ENCODE peak calls at places on chromosomes 6 and 20, in five cellular contexts. J is stromal cell of bone marrow; W is left kidney; C is neural crest cell; E is activated CD8-positive, alpha-beta memory T cell treated with anti-CD3 and anti-CD28 coated beads for 48 hours. U is an unnamed sample.

GRCh38 chr20:50446351-50447101 is 63.7 kb upstream of the PTPN1 start:
- DNase-seq in J (no peak), W (no peak), C (no peak), E (no peak), U (no peak)

GRCh38 chr20:5550738-5551529 is 199.3 kb upstream of the SHLD1 start:
- DNase-seq in J (no peak), W (peak; percentile 88), C (no peak), E (no peak), U (no peak)

GRCh38 chr6:5622276-5623005 is 361.1 kb downstream of the FARS2 start:
- DNase-seq in J (no peak), W (no peak), C (no peak), E (no peak), U (no peak)

GRCh38 chr20:33656783-33657703 is 5.1 kb upstream of the C20orf144 start:
- DNase-seq in J (no peak), W (no peak), C (no peak), E (no peak), U (no peak)

GRCh38 chr20:9235518-9235917 is 166.6 kb downstream of the PLCB4 start:
- DNase-seq in J (no peak), W (no peak), C (no peak), E (no peak), U (no peak)

GRCh38 chr20:35603695-35604443 is 11.8 kb upstream of the SPAG4 start:
- DNase-seq in J (no peak), W (peak; percentile 80), C (no peak), E (no peak), U (no peak)

GRCh38 chr6:27161946-27162603 is 85.4 kb upstream of the PRSS16 start:
- DNase-seq in J (no peak), W (peak; percentile 42), C (no peak), E (no peak), U (no peak)

GRCh38 chr6:16698163-16698533 is 63.1 kb downstream of the ATXN1 start:
- DNase-seq in J (no peak), W (no peak), C (no peak), E (no peak), U (no peak)

GRCh38 chr6:105917038-105917695 is 169.0 kb upstream of the PRDM1 start:
- DNase-seq in J (no peak), W (no peak), C (no peak), E (no peak), U (no peak)

GRCh38 chr6:29847871-29848630 is 20.4 kb downstream of the HLA-G start:
- DNase-seq in J (peak; percentile 16), W (peak; percentile 85), C (peak; percentile 77), E (peak; percentile 50), U (peak; percentile 95)

GRCh38 chr20:58647814-58648501 is 3.1 kb upstream of the STX16 start:
- DNase-seq in J (peak; percentile 87), W (peak; percentile 49), C (no peak), E (no peak), U (no peak)

GRCh38 chr6:46629698-46630097 is 22.9 kb downstream of the CYP39A1 start:
- DNase-seq in J (no peak), W (no peak), C (no peak), E (no peak), U (no peak)

GRCh38 chr6:42791706-42792320 is 10.0 kb downstream of the BICRAL start:
- DNase-seq in J (no peak), W (no peak), C (no peak), E (no peak), U (no peak)

GRCh38 chr6:163394659-163395058 is 19.9 kb upstream of the QKI start:
- DNase-seq in J (no peak), W (no peak), C (no peak), E (no peak), U (no peak)

GRCh38 chr20:47493175-47493953 is 8.3 kb upstream of the NCOA3 start:
- DNase-seq in J (peak; percentile 48), W (peak; percentile 55), C (no peak), E (no peak), U (no peak)

GRCh38 chr6:37005827-37006514 is 516 bp downstream of the FGD2 start:
- DNase-seq in J (no peak), W (no peak), C (no peak), E (no peak), U (no peak)

GRCh38 chr6:32092760-32093497 is 16.2 kb downstream of the TNXB start:
- DNase-seq in J (no peak), W (no peak), C (no peak), E (no peak), U (no peak)

GRCh38 chr20:6718660-6719059 is 48.8 kb upstream of the BMP2 start:
- DNase-seq in J (no peak), W (peak; percentile 57), C (no peak), E (no peak), U (no peak)

GRCh38 chr20:59824711-59825562 is 108.5 kb downstream of the SYCP2 start:
- DNase-seq in J (no peak), W (no peak), C (no peak), E (no peak), U (no peak)

GRCh38 chr6:9523462-9523861 is 891.4 kb downstream of the TFAP2A start:
- DNase-seq in J (peak; percentile 78), W (peak; percentile 36), C (no peak), E (no peak), U (no peak)